ENCODE peak calls at places on chromosomes 2 and 18, in nine cellular contexts. U, P, F, G, M, K, W, E and N are unnamed samples.

GRCh38 chr2:158664987-158665386 is 130.1 kb upstream of the DAPL1 start:
- DNase-seq in M (no peak), G (no peak), F (no peak), K (no peak), U (no peak), P (no peak), W (no peak), E (no peak), N (no peak)

GRCh38 chr18:35971661-35972196 is 750 bp upstream of the RMP24 start:
- DNase-seq in G (no peak), F (no peak), U (no peak), W (no peak), E (no peak), M (no peak), K (no peak), P (no peak), N (no peak)

GRCh38 chr2:135586148-135586547 is 54.9 kb downstream of the R3HDM1 start:
- DNase-seq in M (peak; percentile 35), G (no peak), U (peak; percentile 46), E (no peak), F (no peak), P (no peak), W (no peak), K (no peak), N (no peak)

GRCh38 chr2:165401285-165401852 is 68.1 kb upstream of the CSRNP3 start:
- DNase-seq in G (no peak), P (peak; percentile 9), W (peak; percentile 89), K (no peak), E (no peak), F (no peak), M (peak; percentile 90), U (peak; percentile 80), N (no peak)

GRCh38 chr2:186459009-186459408 is 27.1 kb upstream of the ZC3H15 start:
- DNase-seq in E (no peak), G (no peak), M (peak; percentile 11), U (peak; percentile 17), P (no peak), K (no peak), W (peak; percentile 42), F (no peak), N (no peak)

GRCh38 chr2:66470199-66470598 is 35.3 kb downstream of the MEIS1 start:
- DNase-seq in M (no peak), F (no peak), E (no peak), K (no peak), P (no peak), W (no peak), G (no peak), U (no peak), N (no peak)

GRCh38 chr2:235051436-235052260 is 99.8 kb downstream of the SH3BP4 start:
- DNase-seq in U (no peak), G (no peak), W (no peak), E (no peak), M (no peak), F (no peak), P (no peak), K (no peak), N (no peak)

GRCh38 chr2:234204480-234204879 is 154.0 kb downstream of the SPP2 start:
- DNase-seq in M (no peak), F (no peak), E (no peak), W (peak; percentile 3), G (no peak), P (no peak), U (no peak), K (no peak), N (no peak)

GRCh38 chr2:70790079-70790963 is at the start of gene FIGLA:
- DNase-seq in E (no peak), P (no peak), W (no peak), F (no peak), K (no peak), M (peak; percentile 73), G (no peak), U (peak; percentile 71), N (no peak)

GRCh38 chr2:70795164-70795995 is 4.9 kb upstream of the FIGLA start:
- DNase-seq in K (no peak), P (no peak), W (no peak), G (no peak), U (no peak), M (no peak), E (no peak), F (no peak), N (no peak)

GRCh38 chr2:70789304-70790078 is 952 bp downstream of the FIGLA start:
- DNase-seq in K (peak; percentile 56), P (no peak), G (peak; percentile 67), U (peak; percentile 89), E (peak; percentile 63), M (peak; percentile 95), F (peak; percentile 31), W (peak; percentile 68), N (no peak)

GRCh38 chr2:70796247-70796646 is 5.8 kb upstream of the FIGLA start:
- DNase-seq in U (peak; percentile 17), M (no peak), F (no peak), G (no peak), W (no peak), K (no peak), E (no peak), P (no peak), N (no peak)

DNA sequence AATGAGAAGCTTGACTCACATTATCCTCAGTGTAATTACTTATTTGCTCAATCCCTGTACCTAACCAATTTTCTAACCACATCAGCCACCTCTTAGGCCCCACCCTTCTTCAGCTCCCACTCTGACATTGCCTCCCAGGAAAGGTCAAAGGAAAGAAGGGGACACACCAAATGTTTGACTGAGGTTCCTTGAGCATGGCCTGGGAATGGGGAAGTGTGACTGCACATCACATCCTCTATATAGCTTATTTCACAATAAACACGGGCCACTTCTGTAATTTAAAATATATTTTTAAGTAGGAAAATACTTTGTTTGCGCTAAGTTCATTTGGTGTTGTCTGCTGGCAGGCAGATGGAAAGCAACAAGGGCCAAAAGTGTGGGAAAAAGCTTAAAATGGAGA is 3.0 kb upstream of the FIGLA start:
- DNase-seq in M (no peak), G (no peak), K (no peak), F (no peak), U (no peak), W (no peak), E (no peak), P (no peak), N (no peak)
- H3K27me3 ChIP-seq in M (peaks cover 75% of the 10 kb centered on the region), G (peaks cover 42% of the 10 kb centered on the region), K (peaks cover 53% of the 10 kb centered on the region), F (peaks cover 2% of the 10 kb centered on the region), U (peaks cover 74% of the 10 kb centered on the region), W (peaks cover 65% of the 10 kb centered on the region), E (no peaks in the 10 kb centered on the region), P (peaks cover 5% of the 10 kb centered on the region), N (peaks cover 52% of the 10 kb centered on the region)

GRCh38 chr2:46991985-46992384 is 76.4 kb upstream of the MCFD2 start:
- DNase-seq in U (no peak), M (no peak), W (no peak), G (no peak), E (no peak), K (no peak), F (no peak), P (no peak), N (no peak)

GRCh38 chr2:46988733-46989481 is 73.3 kb upstream of the MCFD2 start:
- DNase-seq in E (no peak), G (no peak), P (no peak), U (peak; percentile 62), M (peak; percentile 63), F (no peak), W (no peak), K (peak; percentile 51), N (no peak)

GRCh38 chr2:46990231-46990588 is 74.6 kb upstream of the MCFD2 start:
- DNase-seq in M (no peak), G (no peak), K (no peak), P (no peak), F (no peak), U (no peak), E (no peak), W (no peak), N (no peak)

GRCh38 chr2:46988230-46988629 is 72.6 kb upstream of the MCFD2 start:
- DNase-seq in P (no peak), E (no peak), K (no peak), M (no peak), G (no peak), U (no peak), F (no peak), W (no peak), N (no peak)

DNA sequence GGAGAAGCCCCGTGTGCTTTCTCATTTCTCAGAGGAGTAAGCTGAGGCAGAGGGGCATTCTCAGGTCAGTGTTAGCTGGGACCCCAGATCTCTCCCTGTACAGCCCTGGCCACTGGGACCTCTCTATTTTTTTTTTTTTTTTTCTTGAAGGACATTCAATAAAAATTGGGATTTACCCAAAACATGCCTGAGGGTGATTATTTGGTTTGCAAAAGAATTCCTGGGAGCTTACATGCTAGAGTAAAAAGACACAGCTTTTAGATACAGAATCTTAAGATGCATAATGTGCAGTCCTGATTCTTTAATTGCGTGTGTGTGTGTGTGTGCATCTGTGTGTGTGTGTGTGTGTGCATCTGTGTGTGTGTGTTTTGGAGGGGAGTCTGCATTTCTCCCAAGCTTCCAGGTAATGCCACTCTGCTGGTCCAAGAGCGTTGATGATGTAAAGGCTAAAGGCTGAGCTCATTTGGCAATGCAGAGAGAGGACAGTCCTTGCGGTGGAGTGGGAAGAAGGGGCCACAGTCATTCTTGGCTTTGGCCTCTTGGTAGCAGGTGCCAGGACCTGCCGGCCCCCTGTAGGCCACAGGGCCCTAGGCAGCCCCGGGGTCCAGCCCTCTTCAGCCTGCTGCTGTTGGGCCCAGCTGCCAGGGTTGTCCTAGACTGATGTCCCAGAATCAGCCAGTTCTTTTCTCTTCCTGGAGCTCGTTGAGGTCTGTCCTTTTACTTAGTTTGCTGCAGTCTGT is 74.1 kb upstream of the MCFD2 start:
- DNase-seq in F (no peak), W (no peak), G (no peak), M (peak; percentile 29), U (no peak), P (no peak), K (no peak), E (no peak), N (no peak)
- TF ChIP-seq CTCF in F (no peak), W (no peak), G (no peak), M (no peak), U (no peak), P (no peak), K (no peak), E (peak; percentile 9), N (no peak)

DNA sequence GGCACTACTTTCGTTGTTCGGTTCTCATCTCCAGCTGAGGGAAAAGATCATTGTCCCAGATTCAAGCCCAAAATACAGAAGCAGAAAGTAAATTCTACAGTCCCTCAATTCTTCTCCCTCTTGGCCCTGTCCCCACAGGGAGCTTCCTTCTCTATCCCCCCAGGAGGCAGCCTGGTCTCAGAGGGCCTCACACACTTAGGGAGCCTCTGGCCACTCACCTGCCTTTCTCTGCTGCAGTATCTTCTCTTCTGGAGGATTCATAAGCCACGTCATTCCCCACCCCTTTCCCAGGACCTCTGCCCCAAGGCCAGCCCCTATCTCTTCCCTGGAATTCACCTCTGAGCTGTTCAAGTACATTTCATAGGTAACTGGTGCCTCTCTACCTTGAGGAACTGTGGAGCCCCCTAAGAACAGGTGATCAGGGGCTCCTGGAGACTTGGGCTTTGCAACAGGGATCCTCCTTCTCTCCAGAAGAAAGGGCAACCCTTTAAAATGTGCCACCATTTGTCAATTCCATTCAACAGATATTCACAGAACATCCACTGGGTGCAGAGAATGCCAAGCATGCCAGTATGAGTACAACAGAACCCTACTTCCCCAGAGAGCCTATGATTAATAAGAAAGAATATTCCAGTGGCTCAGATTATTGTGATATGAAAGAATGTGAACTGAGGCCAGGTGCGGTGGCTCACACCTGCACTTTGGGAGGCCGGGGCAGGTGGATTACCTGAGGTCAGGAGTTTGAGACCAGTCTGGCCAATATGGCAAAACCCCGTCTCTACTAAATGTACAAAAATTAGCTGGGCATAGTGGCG is 72.9 kb downstream of the CIB4 start:
- DNase-seq in P (no peak), M (no peak), U (no peak), W (no peak), F (no peak), K (no peak), G (no peak), E (no peak), N (peak; percentile 17)
- H3K27me3 ChIP-seq in P (peaks cover 6% of the 10 kb centered on the region), M (peaks cover 5% of the 10 kb centered on the region), U (peaks cover 5% of the 10 kb centered on the region), W (peaks cover 51% of the 10 kb centered on the region), F (no peaks in the 10 kb centered on the region), K (peaks cover 60% of the 10 kb centered on the region), G (peaks cover 47% of the 10 kb centered on the region), E (no peaks in the 10 kb centered on the region), N (peaks cover 15% of the 10 kb centered on the region)

DNA sequence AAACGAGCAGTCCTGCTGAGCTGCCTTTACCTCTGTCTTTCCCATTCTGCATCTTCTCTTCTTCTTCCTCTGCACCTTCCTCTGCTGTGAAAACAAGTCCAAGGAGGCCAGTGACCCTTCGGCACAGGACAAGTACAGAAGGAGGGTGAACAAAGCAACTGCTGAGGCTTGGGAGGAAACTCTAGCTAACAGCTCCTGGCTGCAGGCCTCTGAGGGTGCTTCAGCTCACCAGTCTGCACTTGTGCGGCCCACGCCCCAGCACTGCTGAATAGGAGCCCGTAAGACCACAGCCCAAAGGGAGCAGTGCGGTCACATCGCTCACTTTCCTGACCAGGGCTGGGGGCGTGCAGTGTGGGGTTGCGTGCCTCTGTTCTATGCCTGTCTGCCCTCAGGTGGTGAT is 42.1 kb upstream of the DNMT3A start:
- DNase-seq in P (no peak), U (no peak), K (no peak), W (no peak), E (no peak), F (no peak), G (no peak), M (no peak), N (no peak)
- TF ChIP-seq CTCF in P (no peak), U (no peak), K (no peak), W (no peak), E (no peak), F (no peak), G (no peak), M (no peak), N (no peak)